ENCODE peak calls at places on chromosomes 7 and 10, in six cellular contexts. One of them, this sample, is unnamed.

GRCh38 chr7:47816647-47817046 is 131.6 kb downstream of the PKD1L1 start:
- DNase-seq in frontal cortex: no peak
- DNase-seq in heart right ventricle: no peak
- DNase-seq in cardiac muscle cell: no peak
- DNase-seq in naive B cell: no peak
- DNase-seq in choroid plexus epithelial cell: no peak
- DNase-seq in this sample: peak

GRCh38 chr10:52215745-52216361 is 98.2 kb upstream of the DKK1 start:
- DNase-seq in frontal cortex: no peak
- DNase-seq in heart right ventricle: no peak
- DNase-seq in cardiac muscle cell: peak
- DNase-seq in naive B cell: peak
- DNase-seq in choroid plexus epithelial cell: peak
- DNase-seq in this sample: peak

GRCh38 chr7:75727881-75728592 is 10.7 kb downstream of the HIP1 start:
- DNase-seq in frontal cortex: no peak
- DNase-seq in heart right ventricle: peak
- DNase-seq in cardiac muscle cell: no peak
- DNase-seq in naive B cell: no peak
- DNase-seq in choroid plexus epithelial cell: peak
- DNase-seq in this sample: peak

GRCh38 chr10:79390551-79391229 is 43.4 kb downstream of the PPIF start:
- DNase-seq in frontal cortex: no peak
- DNase-seq in heart right ventricle: peak
- DNase-seq in cardiac muscle cell: no peak
- DNase-seq in naive B cell: no peak
- DNase-seq in choroid plexus epithelial cell: peak
- DNase-seq in this sample: no peak

GRCh38 chr7:41134242-41134872 is 568.5 kb downstream of the INHBA start:
- DNase-seq in frontal cortex: no peak
- DNase-seq in heart right ventricle: no peak
- DNase-seq in cardiac muscle cell: peak
- DNase-seq in naive B cell: no peak
- DNase-seq in choroid plexus epithelial cell: peak
- DNase-seq in this sample: peak

GRCh38 chr10:35778344-35778743 is 136.2 kb upstream of the FZD8 start:
- DNase-seq in frontal cortex: no peak
- DNase-seq in heart right ventricle: no peak
- DNase-seq in cardiac muscle cell: no peak
- DNase-seq in naive B cell: no peak
- DNase-seq in choroid plexus epithelial cell: peak
- DNase-seq in this sample: no peak

GRCh38 chr7:120794100-120794729 is 63.7 kb downstream of the TSPAN12 start:
- DNase-seq in frontal cortex: no peak
- DNase-seq in heart right ventricle: no peak
- DNase-seq in cardiac muscle cell: no peak
- DNase-seq in naive B cell: no peak
- DNase-seq in choroid plexus epithelial cell: peak
- DNase-seq in this sample: peak

GRCh38 chr7:114789161-114789560 is 132.7 kb upstream of the MDFIC start:
- DNase-seq in frontal cortex: no peak
- DNase-seq in heart right ventricle: no peak
- DNase-seq in cardiac muscle cell: no peak
- DNase-seq in naive B cell: no peak
- DNase-seq in choroid plexus epithelial cell: peak
- DNase-seq in this sample: peak

GRCh38 chr10:33237736-33238624 is 96.5 kb downstream of the NRP1 start:
- DNase-seq in frontal cortex: no peak
- DNase-seq in heart right ventricle: no peak
- DNase-seq in cardiac muscle cell: no peak
- DNase-seq in naive B cell: no peak
- DNase-seq in choroid plexus epithelial cell: peak
- DNase-seq in this sample: peak

GRCh38 chr10:109977382-109977806 is 30.4 kb upstream of the ADD3 start:
- DNase-seq in frontal cortex: no peak
- DNase-seq in heart right ventricle: no peak
- DNase-seq in cardiac muscle cell: no peak
- DNase-seq in naive B cell: no peak
- DNase-seq in choroid plexus epithelial cell: no peak
- DNase-seq in this sample: peak

GRCh38 chr7:141358376-141358775 is 192.8 kb upstream of the AGK start:
- DNase-seq in frontal cortex: no peak
- DNase-seq in heart right ventricle: no peak
- DNase-seq in cardiac muscle cell: no peak
- DNase-seq in naive B cell: no peak
- DNase-seq in choroid plexus epithelial cell: no peak
- DNase-seq in this sample: no peak

GRCh38 chr7:157585113-157585861 is 248.5 kb downstream of the DNAJB6 start:
- DNase-seq in frontal cortex: no peak
- DNase-seq in heart right ventricle: no peak
- DNase-seq in cardiac muscle cell: no peak
- DNase-seq in naive B cell: no peak
- DNase-seq in choroid plexus epithelial cell: peak
- DNase-seq in this sample: no peak

GRCh38 chr7:131255242-131255641 is 72.4 kb upstream of the MKLN1 start:
- DNase-seq in frontal cortex: no peak
- DNase-seq in heart right ventricle: no peak
- DNase-seq in cardiac muscle cell: no peak
- DNase-seq in naive B cell: no peak
- DNase-seq in choroid plexus epithelial cell: no peak
- DNase-seq in this sample: no peak

GRCh38 chr7:106840342-106840741 is 24.7 kb upstream of the PIK3CG start:
- DNase-seq in frontal cortex: no peak
- DNase-seq in heart right ventricle: no peak
- DNase-seq in cardiac muscle cell: no peak
- DNase-seq in naive B cell: no peak
- DNase-seq in choroid plexus epithelial cell: peak
- DNase-seq in this sample: peak

GRCh38 chr10:97016728-97017473 is 168.9 kb downstream of the SLIT1 start:
- DNase-seq in frontal cortex: no peak
- DNase-seq in heart right ventricle: no peak
- DNase-seq in cardiac muscle cell: no peak
- DNase-seq in naive B cell: no peak
- DNase-seq in choroid plexus epithelial cell: no peak
- DNase-seq in this sample: no peak